ENCODE peak calls at places on chromosome 12, in six cellular contexts. One of them, this sample, is unnamed.

GRCh38 chr12:81610955-81611889 is 147.9 kb downstream of the PPFIA2 start:
- DNase-seq in cardiac fibroblast: peak; percentile 12
- DNase-seq in frontal cortex: no peak
- DNase-seq in ovary: no peak
- DNase-seq in PC-3: peak; percentile 17
- DNase-seq in fibroblast of the conjunctiva: no peak
- DNase-seq in this sample: peak; percentile 68

GRCh38 chr12:3869860-3870259 is 3.3 kb downstream of the PARP11 start:
- DNase-seq in frontal cortex: no peak
- DNase-seq in ovary: no peak
- DNase-seq in fibroblast of the conjunctiva: no peak
- DNase-seq in PC-3: no peak
- DNase-seq in cardiac fibroblast: no peak
- DNase-seq in this sample: no peak

GRCh38 chr12:130665753-130666152 is 50.3 kb downstream of the RIMBP2 start:
- DNase-seq in fibroblast of the conjunctiva: no peak
- DNase-seq in frontal cortex: no peak
- DNase-seq in cardiac fibroblast: no peak
- DNase-seq in ovary: no peak
- DNase-seq in PC-3: no peak
- DNase-seq in this sample: no peak

GRCh38 chr12:80472912-80473500 is 29.0 kb downstream of the PTPRQ start:
- DNase-seq in frontal cortex: no peak
- DNase-seq in PC-3: peak; percentile 67
- DNase-seq in fibroblast of the conjunctiva: peak; percentile 70
- DNase-seq in ovary: no peak
- DNase-seq in cardiac fibroblast: peak; percentile 84
- DNase-seq in this sample: peak; percentile 82

GRCh38 chr12:2431810-2432209 is 363.0 kb upstream of the FKBP4 start:
- DNase-seq in ovary: no peak
- DNase-seq in PC-3: no peak
- DNase-seq in cardiac fibroblast: no peak
- DNase-seq in fibroblast of the conjunctiva: no peak
- DNase-seq in frontal cortex: no peak
- DNase-seq in this sample: no peak

GRCh38 chr12:106138646-106139421 is at the start of gene NUAK1:
- DNase-seq in ovary: peak; percentile 75
- DNase-seq in cardiac fibroblast: peak; percentile 69
- DNase-seq in PC-3: peak; percentile 54
- DNase-seq in fibroblast of the conjunctiva: no peak
- DNase-seq in frontal cortex: peak; percentile 86
- DNase-seq in this sample: peak; percentile 67

GRCh38 chr12:65956056-65956738 is 131.9 kb downstream of the HMGA2 start:
- DNase-seq in frontal cortex: no peak
- DNase-seq in PC-3: no peak
- DNase-seq in fibroblast of the conjunctiva: no peak
- DNase-seq in ovary: no peak
- DNase-seq in cardiac fibroblast: no peak
- DNase-seq in this sample: no peak

GRCh38 chr12:26648584-26648983 is 184.4 kb downstream of the ITPR2 start:
- DNase-seq in ovary: no peak
- DNase-seq in fibroblast of the conjunctiva: no peak
- DNase-seq in frontal cortex: no peak
- DNase-seq in PC-3: peak; percentile 82
- DNase-seq in cardiac fibroblast: peak; percentile 85
- DNase-seq in this sample: no peak

GRCh38 chr12:51631591-51631990 is 40.6 kb downstream of the SCN8A start:
- DNase-seq in ovary: no peak
- DNase-seq in frontal cortex: no peak
- DNase-seq in PC-3: peak; percentile 79
- DNase-seq in fibroblast of the conjunctiva: no peak
- DNase-seq in cardiac fibroblast: peak; percentile 7
- DNase-seq in this sample: no peak

This sample was measured in T47D.